ENCODE peak calls at places on chromosomes 5 and 9, in nine cellular contexts. Z is thoracic aorta; J is Peyer's patch; P is brain microvascular endothelial cell; F is lower leg skin; M is fibroblast of pulmonary artery; T is left ventricle myocardium inferior; B is right cardiac atrium; N is CD8-positive, alpha-beta T cell. A is an unnamed sample.

GRCh38 chr9:110050925-110051355 is 157.0 kb downstream of the C9orf152 start:
- DNase-seq in M (peak; percentile 88), T (no peak), N (no peak), P (peak; percentile 89), F (peak; percentile 77), J (peak; percentile 50), B (no peak), Z (no peak), A (peak; percentile 88)

GRCh38 chr9:137028281-137029057 is 432 bp upstream of the ABCA2 start:
- DNase-seq in M (peak; percentile 21), N (peak; percentile 63), P (no peak), J (peak; percentile 75), B (peak; percentile 89), T (peak; percentile 77), Z (no peak), F (no peak), A (no peak)

GRCh38 chr5:82165740-82166530 is 112.2 kb downstream of the RPS23 start:
- DNase-seq in J (peak; percentile 18), P (peak; percentile 85), Z (peak; percentile 33), F (peak; percentile 84), M (peak; percentile 97), T (peak; percentile 59), B (peak; percentile 69), N (peak; percentile 58), A (peak; percentile 94)

GRCh38 chr5:76500633-76501393 is 97.7 kb downstream of the IQGAP2 start:
- DNase-seq in T (no peak), N (no peak), B (no peak), Z (no peak), P (peak; percentile 7), F (no peak), M (no peak), J (no peak), A (no peak)

GRCh38 chr9:38336341-38336740 is 56.2 kb upstream of the ALDH1B1 start:
- DNase-seq in B (no peak), J (no peak), M (no peak), N (no peak), P (no peak), T (no peak), F (no peak), Z (no peak), A (no peak)

GRCh38 chr5:95327211-95327610 is 42.3 kb upstream of the MCTP1 start:
- DNase-seq in F (no peak), J (no peak), T (no peak), P (no peak), N (no peak), M (no peak), B (no peak), Z (no peak), A (no peak)

GRCh38 chr9:77158772-77159513 is 18.4 kb upstream of the VPS13A start:
- DNase-seq in Z (no peak), P (peak; percentile 72), M (peak; percentile 78), T (no peak), B (no peak), F (no peak), J (no peak), N (no peak), A (peak; percentile 45)

GRCh38 chr9:125759812-125760134 is 12.6 kb downstream of the PBX3 start:
- DNase-seq in P (no peak), T (no peak), N (no peak), B (no peak), Z (no peak), M (no peak), J (no peak), F (no peak), A (no peak)

GRCh38 chr9:14868772-14869583 is 41.2 kb downstream of the FREM1 start:
- DNase-seq in B (no peak), P (no peak), J (no peak), M (no peak), N (no peak), Z (no peak), F (no peak), T (no peak), A (no peak)

GRCh38 chr9:121508415-121508814 is 8.8 kb upstream of the GGTA1 start:
- DNase-seq in B (no peak), F (no peak), T (no peak), M (no peak), J (no peak), Z (no peak), P (no peak), N (no peak), A (no peak)

GRCh38 chr9:97726716-97727115 is 29.6 kb upstream of the XPA start:
- DNase-seq in Z (no peak), F (no peak), M (no peak), J (no peak), N (no peak), P (no peak), T (no peak), B (no peak), A (no peak)

GRCh38 chr9:130039504-130040147 is 3.4 kb downstream of the FNBP1 start:
- DNase-seq in Z (no peak), T (no peak), F (no peak), M (no peak), B (no peak), N (no peak), P (no peak), J (peak; percentile 53), A (no peak)
- H3K4me3 ChIP-seq in Z (peak overlapping the region; percentile 32), T (no peak overlapping the region), F (no peak overlapping the region), M (no peak overlapping the region), B (no peak overlapping the region), N (peak overlapping the region; percentile 40), P (no peak overlapping the region), J (peak overlapping the region; percentile 33), A (no peak overlapping the region)

GRCh38 chr9:132942541-132943182 is 1.8 kb downstream of the TSC1 start:
- DNase-seq in P (no peak), J (no peak), N (no peak), B (no peak), M (peak; percentile 34), Z (no peak), T (no peak), F (no peak), A (no peak)
- H3K4me3 ChIP-seq in P (no peak overlapping the region), J (no peak overlapping the region), N (no peak overlapping the region), B (no peak overlapping the region), M (peak overlapping the region; percentile 97), Z (no peak overlapping the region), T (peak overlapping the region; percentile 100), F (no peak overlapping the region), A (no peak overlapping the region)

GRCh38 chr5:150429410-150429873 is 16.7 kb upstream of the CD74 start:
- DNase-seq in F (no peak), M (no peak), P (no peak), Z (no peak), T (no peak), J (peak; percentile 54), B (no peak), N (no peak), A (no peak)

GRCh38 chr5:150434502-150434901 is 15.0 kb downstream of the RPS14 start:
- DNase-seq in N (no peak), B (no peak), M (peak; percentile 73), T (no peak), F (no peak), P (peak; percentile 20), Z (no peak), J (no peak), A (peak; percentile 56)

GRCh38 chr5:150428978-150429377 is 16.3 kb upstream of the CD74 start:
- DNase-seq in P (no peak), Z (no peak), F (no peak), T (no peak), M (no peak), B (no peak), J (no peak), N (no peak), A (no peak)

GRCh38 chr5:150431048-150431447 is 18.3 kb upstream of the CD74 start:
- DNase-seq in Z (no peak), P (no peak), T (no peak), J (no peak), B (no peak), N (no peak), F (no peak), M (no peak), A (no peak)

DNA sequence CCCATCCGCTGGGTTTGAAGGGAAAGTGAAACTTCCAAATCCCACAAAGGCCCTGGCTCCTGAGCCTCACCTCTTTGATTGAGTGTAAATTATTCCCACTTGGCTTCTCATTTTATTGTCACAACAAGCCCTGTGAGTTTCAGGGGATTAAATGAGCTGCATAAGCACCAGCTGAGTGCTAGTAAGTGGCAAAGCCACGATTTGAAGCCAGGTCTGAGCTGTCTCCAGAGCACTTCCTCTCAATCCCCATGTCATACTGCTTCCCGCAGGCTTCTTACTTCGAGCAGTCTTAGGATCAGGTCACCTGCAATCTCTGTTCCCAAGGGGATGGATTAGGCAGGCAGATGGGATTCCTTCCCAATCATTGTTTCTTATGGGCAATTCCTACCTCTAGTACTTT is 18.0 kb downstream of the RPS14 start:
- DNase-seq in P (no peak), T (no peak), J (no peak), N (no peak), Z (no peak), M (no peak), B (no peak), F (no peak), A (no peak)
- H3K4me3 ChIP-seq in P (no peak overlapping the region), T (peak overlapping the region; percentile 25), J (no peak overlapping the region), N (no peak overlapping the region), Z (no peak overlapping the region), M (no peak overlapping the region), B (no peak overlapping the region), F (no peak overlapping the region), A (no peak overlapping the region)

GRCh38 chr5:150137997-150138396 is 17.6 kb downstream of the PDGFRB start:
- DNase-seq in N (no peak), P (no peak), B (peak; percentile 67), J (no peak), F (no peak), M (peak; percentile 47), Z (no peak), T (no peak), A (peak; percentile 48)
- H3K4me3 ChIP-seq in N (no peak overlapping the region), P (no peak overlapping the region), B (no peak overlapping the region), J (no peak overlapping the region), F (no peak overlapping the region), M (no peak overlapping the region), Z (peak overlapping the region; percentile 63), T (peak overlapping the region; percentile 36), A (no peak overlapping the region)

A was measured in skeletal muscle cell.